ENCODE peak calls at places on chromosomes 12 and 14, in six cellular contexts. C is cardiac fibroblast; B is stimulated activated CD4-positive, alpha-beta T cell treated with anti-CD3 and anti-CD28 coated beads, Interleukin-2, amount 100 ng/mL, for 48 hours; J is GM13977; P is caudate nucleus; I is neuronal stem cell. G is an unnamed sample.
A peak's percentile ranks its signal among the peaks of the same experiment; 100 is the strongest.

GRCh38 chr12:9792961-9793617 is 32.4 kb upstream of the CD69 start:
- DNase-seq in I (no peak), P (no peak), B (no peak), J (no peak), C (peak; percentile 8), G (no peak)

GRCh38 chr12:49622501-49623141 is 740 bp upstream of the PRPF40B start:
- DNase-seq in J (peak; percentile 73), B (peak; percentile 29), P (no peak), I (no peak), C (no peak), G (no peak)

GRCh38 chr12:131012279-131013069 is 58.8 kb downstream of the ADGRD1 start:
- DNase-seq in P (no peak), J (no peak), B (no peak), I (no peak), C (no peak), G (no peak)

GRCh38 chr14:103230021-103230420 is 104.0 kb upstream of the EIF5 start:
- DNase-seq in P (no peak), J (peak; percentile 14), C (no peak), I (no peak), B (no peak), G (no peak)

GRCh38 chr12:124992874-124993567 is 424 bp upstream of the BRI3BP start:
- DNase-seq in J (peak; percentile 78), P (peak; percentile 13), I (peak; percentile 69), B (peak; percentile 78), C (peak; percentile 18), G (peak; percentile 5)

GRCh38 chr12:98544741-98545140 is 29.4 kb downstream of the TMPO start:
- DNase-seq in B (no peak), J (no peak), C (peak; percentile 26), I (no peak), P (no peak), G (no peak)

GRCh38 chr14:75044322-75044721 is 6.9 kb downstream of the MLH3 start:
- DNase-seq in P (no peak), I (no peak), J (no peak), B (no peak), C (peak; percentile 54), G (no peak)

GRCh38 chr12:22231836-22232235 is 102.7 kb downstream of the ST8SIA1 start:
- DNase-seq in I (no peak), B (no peak), J (no peak), C (peak; percentile 38), P (no peak), G (no peak)

GRCh38 chr12:122399592-122400373 is 22.7 kb downstream of the CLIP1 start:
- DNase-seq in B (peak; percentile 38), J (peak; percentile 74), P (no peak), C (peak; percentile 92), I (peak; percentile 63), G (no peak)

GRCh38 chr12:84964048-84964447 is 51.4 kb upstream of the SLC6A15 start:
- DNase-seq in I (no peak), J (no peak), C (no peak), P (no peak), B (no peak), G (no peak)

GRCh38 chr12:22284871-22285270 is 49.6 kb downstream of the ST8SIA1 start:
- DNase-seq in C (peak; percentile 63), P (no peak), J (no peak), B (no peak), I (no peak), G (no peak)

GRCh38 chr12:79657136-79657535 is 33.6 kb downstream of the PAWR start:
- DNase-seq in I (no peak), B (no peak), J (no peak), C (no peak), P (no peak), G (no peak)